ENCODE peak calls at places on chromosome 13, in seven cellular contexts. O is BJ, V is A549, H is cardiac muscle cell, X is mesothelial cell of epicardium, S is Calu3, Q is ascending aorta. A is an unnamed sample.

GRCh38 chr13:23372264-23372905 is 61.1 kb downstream of the SACS start:
- DNase-seq in X (no peak), Q (no peak), V (no peak), S (no peak), O (no peak), H (no peak), A (no peak)

GRCh38 chr13:58933475-58933874 is 1230.3 kb downstream of the DIAPH3 start:
- DNase-seq in X (no peak), V (no peak), O (no peak), H (no peak), Q (no peak), S (no peak), A (no peak)

GRCh38 chr13:26465514-26465913 is 92.0 kb upstream of the WASF3 start:
- DNase-seq in X (no peak), S (no peak), H (no peak), Q (no peak), O (no peak), V (no peak), A (no peak)

GRCh38 chr13:67018775-67019174 is 211.4 kb downstream of the PCDH9 start:
- DNase-seq in V (no peak), Q (no peak), S (no peak), X (no peak), O (no peak), H (no peak), A (no peak)

GRCh38 chr13:98215508-98215907 is 38.4 kb upstream of the RNF113B start:
- DNase-seq in H (no peak), Q (no peak), X (no peak), O (no peak), V (no peak), S (no peak), A (no peak)

GRCh38 chr13:75512253-75512652 is 25.4 kb downstream of the COMMD6 start:
- DNase-seq in X (no peak), Q (no peak), O (no peak), H (no peak), S (no peak), V (no peak), A (no peak)

GRCh38 chr13:78993792-78994191 is 334.8 kb upstream of the OBI1 start:
- DNase-seq in V (no peak), O (no peak), H (no peak), X (no peak), S (no peak), Q (no peak), A (no peak)

GRCh38 chr13:79455331-79455730 is 25.6 kb upstream of the NDFIP2 start:
- DNase-seq in V (no peak), S (no peak), Q (no peak), H (no peak), X (no peak), O (no peak), A (no peak)

GRCh38 chr13:39765801-39766463 is 110.5 kb downstream of the COG6 start:
- DNase-seq in X (no peak), O (no peak), S (peak), H (no peak), Q (no peak), V (no peak), A (no peak)

GRCh38 chr13:109669234-109669612 is 117.2 kb downstream of the IRS2 start:
- DNase-seq in S (no peak), X (no peak), H (no peak), V (no peak), Q (no peak), O (no peak), A (no peak)

GRCh38 chr13:35557475-35557874 is 81.0 kb upstream of the MAB21L1 start:
- DNase-seq in H (no peak), S (no peak), Q (no peak), O (no peak), V (no peak), X (no peak), A (no peak)

GRCh38 chr13:21344662-21345176 is 114.4 kb downstream of the ZDHHC20 start:
- DNase-seq in V (no peak), H (no peak), Q (no peak), O (no peak), S (no peak), X (no peak), A (no peak)

GRCh38 chr13:51549050-51549449 is 35.2 kb upstream of the WDFY2 start:
- DNase-seq in H (no peak), O (no peak), X (no peak), V (no peak), Q (no peak), S (peak), A (no peak)

GRCh38 chr13:21717817-21718216 is 46.9 kb downstream of the FGF9 start:
- DNase-seq in Q (no peak), O (no peak), S (no peak), V (no peak), X (no peak), H (no peak), A (no peak)

GRCh38 chr13:99258210-99258860 is at the start of gene GPR18:
- DNase-seq in Q (no peak), O (no peak), X (no peak), H (no peak), S (no peak), V (no peak), A (no peak)

GRCh38 chr13:105147481-105147880 is 1388.0 kb downstream of the EFNB2 start:
- DNase-seq in S (no peak), X (no peak), V (no peak), O (no peak), H (no peak), Q (no peak), A (no peak)

GRCh38 chr13:21742041-21742440 is 71.2 kb downstream of the FGF9 start:
- DNase-seq in H (no peak), X (no peak), S (no peak), O (no peak), V (no peak), Q (no peak), A (no peak)

GRCh38 chr13:22235285-22235949 is 564.5 kb downstream of the FGF9 start:
- DNase-seq in Q (no peak), H (peak), V (no peak), X (no peak), O (no peak), S (peak), A (no peak)

GRCh38 chr13:74221752-74222151 is 87.5 kb upstream of the KLF12 start:
- DNase-seq in X (no peak), V (no peak), Q (no peak), S (no peak), O (no peak), H (no peak), A (no peak)

GRCh38 chr13:38535271-38535670 is 151.6 kb upstream of the FREM2 start:
- DNase-seq in X (no peak), S (no peak), H (no peak), O (no peak), V (no peak), Q (no peak), A (no peak)

GRCh38 chr13:66553391-66553790 is 676.7 kb downstream of the PCDH9 start:
- DNase-seq in X (no peak), V (no peak), Q (no peak), S (no peak), O (no peak), H (no peak), A (no peak)

GRCh38 chr13:39397866-39398265 is 205.1 kb downstream of the LHFPL6 start:
- DNase-seq in V (no peak), S (no peak), X (no peak), H (no peak), Q (no peak), O (no peak), A (no peak)

GRCh38 chr13:110711778-110712070 is 1.8 kb upstream of the ING1 start:
- DNase-seq in V (no peak), Q (no peak), H (no peak), S (no peak), X (no peak), O (no peak), A (no peak)

GRCh38 chr13:28355822-28356371 is 139.0 kb downstream of the FLT1 start:
- DNase-seq in V (no peak), Q (no peak), X (no peak), H (no peak), O (no peak), S (no peak), A (no peak)

GRCh38 chr13:45838171-45838745 is 13.3 kb downstream of the SIAH3 start:
- DNase-seq in Q (no peak), O (no peak), X (no peak), H (peak), S (no peak), V (no peak), A (no peak)

GRCh38 chr13:99756281-99756680 is 215.3 kb downstream of the ZIC5 start:
- DNase-seq in X (no peak), Q (no peak), O (no peak), H (no peak), S (no peak), V (no peak), A (no peak)

GRCh38 chr13:52599853-52600603 is 42.2 kb upstream of the HNRNPA1L2 start:
- DNase-seq in V (no peak), H (peak), O (no peak), X (peak), Q (no peak), S (no peak), A (peak)

GRCh38 chr13:48531416-48532145 is 1.3 kb downstream of the RCBTB2 start:
- DNase-seq in Q (no peak), O (no peak), X (no peak), H (no peak), S (no peak), V (no peak), A (no peak)

GRCh38 chr13:47639716-47640447 is 361.2 kb downstream of the SUCLA2 start:
- DNase-seq in H (no peak), V (no peak), X (no peak), S (no peak), Q (no peak), O (no peak), A (no peak)

GRCh38 chr13:26342898-26343297 is 89.0 kb downstream of the CDK8 start:
- DNase-seq in V (no peak), X (no peak), S (no peak), O (no peak), H (no peak), Q (no peak), A (no peak)

GRCh38 chr13:27172495-27172842 is 858 bp upstream of the USP12 start:
- DNase-seq in V (no peak), Q (no peak), O (no peak), S (no peak), X (no peak), H (no peak), A (no peak)

GRCh38 chr13:33751151-33751550 is 66.8 kb upstream of the RFC3 start:
- DNase-seq in Q (no peak), O (no peak), V (no peak), S (no peak), X (no peak), H (no peak), A (no peak)

GRCh38 chr13:105937451-105937850 is 598.0 kb downstream of the EFNB2 start:
- DNase-seq in V (no peak), S (no peak), O (peak), H (no peak), Q (no peak), X (no peak), A (no peak)

DNA sequence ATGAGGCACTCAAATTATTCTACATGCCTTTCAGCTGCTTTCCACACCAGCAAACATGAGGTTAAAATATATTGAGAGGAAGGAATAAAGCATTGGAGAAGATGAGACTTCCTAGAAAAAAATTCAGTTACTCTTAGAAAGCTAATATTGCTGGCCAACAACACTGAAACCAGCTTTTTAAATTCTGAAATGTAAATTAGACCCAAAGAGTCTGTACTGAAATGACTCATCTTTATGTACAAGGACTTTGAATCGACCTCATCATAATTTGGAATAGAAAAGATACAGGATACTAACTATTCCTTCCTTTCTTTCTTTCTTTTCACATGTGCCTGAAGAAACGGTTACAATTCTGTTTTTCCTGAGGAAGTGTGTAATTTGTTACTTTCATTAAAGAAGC is 6.5 kb upstream of the HSPH1 start:
- DNase-seq in O (no peak), Q (no peak), X (no peak), V (no peak), H (no peak), S (no peak), A (no peak)
- TF ChIP-seq CTCF in O (no peak), Q (no peak), X (no peak), V (no peak), H (no peak), S (no peak), A (no peak)

GRCh38 chr13:107373551-107373950 is 805.6 kb upstream of the ARGLU1 start:
- DNase-seq in S (no peak), V (no peak), H (peak), X (no peak), Q (no peak), O (no peak), A (no peak)
- TF ChIP-seq CTCF in S (no peak), V (no peak), H (peak), X (peak), Q (peak), O (no peak), A (peak)

GRCh38 chr13:113736258-113736731 is 22.7 kb upstream of the TMEM255B start:
- DNase-seq in S (no peak), Q (no peak), X (no peak), O (no peak), V (no peak), H (no peak), A (no peak)

GRCh38 chr13:113734826-113735125 is 24.2 kb upstream of the TMEM255B start:
- DNase-seq in V (no peak), Q (no peak), X (no peak), O (no peak), S (no peak), H (no peak), A (no peak)

GRCh38 chr13:113735750-113736149 is 23.3 kb upstream of the TMEM255B start:
- DNase-seq in H (no peak), V (no peak), O (no peak), S (no peak), Q (no peak), X (no peak), A (no peak)

GRCh38 chr13:113734099-113734825 is 24.8 kb upstream of the TMEM255B start:
- DNase-seq in H (no peak), Q (no peak), O (no peak), X (no peak), S (no peak), V (no peak), A (no peak)

DNA sequence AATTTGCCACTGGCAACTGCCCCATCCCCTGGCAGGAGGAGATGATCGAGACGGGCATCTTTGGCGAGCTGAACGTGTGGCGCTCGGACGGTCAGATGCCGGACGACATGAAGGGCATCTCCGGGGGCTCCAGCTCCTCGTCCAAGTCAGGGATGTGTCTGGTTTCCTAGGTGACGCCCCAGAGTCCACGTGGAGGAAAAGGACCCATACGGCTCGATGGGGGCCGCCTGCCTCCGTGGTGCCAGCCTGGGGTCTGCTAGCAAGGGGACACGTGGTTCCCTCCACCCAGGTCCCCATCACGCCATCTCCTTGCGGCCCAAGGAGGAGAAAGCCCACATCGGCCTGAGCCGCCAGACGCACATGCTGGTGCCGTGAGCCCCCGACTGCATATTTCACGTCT is 23.8 kb upstream of the TMEM255B start:
- DNase-seq in H (no peak), V (no peak), O (no peak), Q (no peak), X (no peak), S (no peak), A (no peak)
- TF ChIP-seq CTCF in H (no peak), V (no peak), O (no peak), Q (no peak), X (no peak), S (no peak), A (no peak)

GRCh38 chr13:40992678-40993077 is 26.4 kb downstream of the ELF1 start:
- DNase-seq in X (no peak), H (no peak), O (no peak), Q (no peak), V (no peak), S (no peak), A (no peak)

GRCh38 chr13:40994581-40995230 is 24.4 kb downstream of the ELF1 start:
- DNase-seq in Q (no peak), X (no peak), H (no peak), V (no peak), O (no peak), S (no peak), A (no peak)

GRCh38 chr13:40995997-40996396 is 23.1 kb downstream of the ELF1 start:
- DNase-seq in V (no peak), X (no peak), S (no peak), Q (no peak), H (no peak), O (no peak), A (no peak)

GRCh38 chr13:40993987-40994386 is 25.1 kb downstream of the ELF1 start:
- DNase-seq in Q (no peak), X (no peak), S (peak), V (no peak), O (no peak), H (no peak), A (no peak)

GRCh38 chr13:40993119-40993518 is 26.0 kb downstream of the ELF1 start:
- DNase-seq in Q (no peak), O (no peak), S (no peak), H (no peak), X (no peak), V (no peak), A (no peak)
- TF ChIP-seq CTCF in Q (no peak), O (no peak), S (no peak), H (no peak), X (no peak), V (no peak), A (no peak)

DNA sequence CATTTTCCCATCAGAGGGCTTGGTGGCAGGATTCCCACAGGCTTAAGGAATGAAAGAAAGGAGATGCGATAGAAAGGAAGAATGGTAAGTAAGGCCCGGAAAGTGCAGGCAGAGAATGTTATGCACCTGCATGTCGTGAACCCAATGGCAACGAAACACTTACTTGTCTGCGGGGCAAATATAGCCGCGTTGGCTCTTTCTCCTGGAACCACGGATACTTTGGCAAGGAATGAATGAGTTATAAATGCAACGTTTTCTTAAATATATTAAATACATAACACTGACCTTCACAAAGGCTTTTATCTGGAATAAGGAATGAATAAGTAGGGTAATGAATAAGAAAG is 192.1 kb downstream of the KATNAL1 start:
- DNase-seq in H (no peak), Q (no peak), S (no peak), V (no peak), X (no peak), O (no peak), A (no peak)
- TF ChIP-seq CTCF in H (no peak), Q (no peak), S (no peak), V (no peak), X (peak), O (no peak), A (peak)

DNA sequence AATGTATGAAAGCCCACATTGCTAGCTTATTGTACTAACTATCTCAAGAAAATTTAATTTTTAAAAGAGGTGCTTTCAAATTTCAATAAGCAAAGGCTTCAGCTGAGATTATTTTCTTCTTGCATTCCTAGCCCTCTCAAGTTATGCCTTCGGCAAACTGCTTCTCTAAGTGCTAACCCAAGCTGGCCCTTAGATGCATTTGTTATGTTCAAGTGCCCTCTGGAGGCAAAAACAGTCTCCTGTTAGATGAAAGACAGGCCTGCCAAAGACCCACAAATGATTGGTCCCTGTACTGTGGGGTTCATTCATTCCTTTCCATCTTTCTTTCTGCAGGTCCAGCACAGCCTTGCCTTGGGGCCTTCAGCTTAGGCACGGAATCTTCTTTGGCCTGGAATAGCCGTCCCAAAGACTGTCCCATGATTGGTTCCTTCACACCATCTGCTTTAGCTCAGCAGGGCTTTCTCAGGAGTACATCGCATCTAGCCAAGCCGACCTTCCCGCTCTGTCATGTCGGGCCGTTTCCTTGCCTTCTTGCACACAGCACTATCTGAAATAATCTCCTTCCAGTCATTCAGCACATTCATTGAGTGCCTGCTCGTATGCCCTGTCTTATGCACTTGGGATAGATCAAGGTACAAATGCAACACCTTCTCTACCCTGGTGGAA is 26.4 kb upstream of the TPTE2 start:
- DNase-seq in Q (no peak), O (no peak), H (no peak), X (no peak), V (peak), S (peak), A (no peak)
- TF ChIP-seq CTCF in Q (peak), O (peak), H (peak), X (no peak), V (peak), S (peak), A (peak)

A was measured in neural crest cell.